ENCODE peak calls at places on chromosomes 16 and 17, in nine cellular contexts. H is IMR-90, Q is fibroblast of lung, Y is endodermal cell, M is GM23248, L is colonic mucosa, K is trophoblast cell, S is H9, I is astrocyte. P is an unnamed sample. For H3K9me3 and H3K4me1, the result is how much of the 10 kb centered on the place peaks cover.

GRCh38 chr17:49187301-49187700 is 23.1 kb downstream of the GNGT2 start:
- DNase-seq in S (no peak), K (no peak), Y (no peak), M (no peak), Q (no peak), I (no peak), H (peak), L (no peak), P (no peak)

GRCh38 chr17:74642995-74643394 is 19.5 kb upstream of the CD300E start:
- DNase-seq in K (no peak), Q (no peak), L (no peak), H (no peak), S (no peak), Y (peak), M (no peak), I (no peak), P (no peak)

GRCh38 chr17:78728495-78728894 is 53.6 kb downstream of the CYTH1 start:
- DNase-seq in S (no peak), Q (no peak), K (no peak), I (no peak), H (no peak), M (no peak), L (no peak), Y (no peak), P (no peak)

GRCh38 chr16:20660325-20660724 is 37.2 kb downstream of the ACSM1 start:
- DNase-seq in S (no peak), L (no peak), Q (no peak), I (no peak), H (no peak), M (no peak), K (no peak), Y (no peak), P (no peak)

GRCh38 chr17:44840936-44841335 is 6.7 kb upstream of the HIGD1B start:
- DNase-seq in K (no peak), I (no peak), H (no peak), Q (no peak), Y (no peak), L (no peak), S (no peak), M (no peak), P (no peak)

GRCh38 chr17:1110844-1111598 is 68.8 kb downstream of the ABR start:
- DNase-seq in K (peak), Q (peak), H (peak), I (peak), Y (peak), L (peak), S (peak), M (peak), P (peak)

GRCh38 chr17:21031756-21032396 is 10.9 kb downstream of the USP22 start:
- DNase-seq in S (no peak), Q (peak), I (no peak), K (no peak), Y (no peak), M (no peak), H (no peak), L (no peak), P (no peak)

GRCh38 chr16:75074920-75075687 is 41.5 kb downstream of the LDHD start:
- DNase-seq in S (no peak), Q (no peak), L (no peak), H (no peak), M (no peak), Y (no peak), I (no peak), K (no peak), P (no peak)

GRCh38 chr17:1055751-1056645 is 59.1 kb downstream of the TIMM22 start:
- DNase-seq in I (peak), H (peak), K (peak), Q (peak), L (peak), M (peak), S (peak), Y (peak), P (peak)

GRCh38 chr17:47735536-47736011 is 2.5 kb downstream of the TBX21 start:
- DNase-seq in Q (no peak), H (no peak), S (peak), M (no peak), Y (no peak), I (no peak), L (no peak), K (no peak), P (no peak)

GRCh38 chr16:84281077-84281476 is 13.6 kb upstream of the WFDC1 start:
- DNase-seq in L (no peak), S (peak), Q (peak), H (peak), I (peak), M (no peak), K (no peak), Y (peak), P (no peak)

GRCh38 chr17:601462-602303 is 113.0 kb downstream of the VPS53 start:
- DNase-seq in I (peak), Y (no peak), K (peak), S (no peak), H (peak), Q (peak), L (peak), M (peak), P (no peak)

GRCh38 chr17:32621612-32622312 is 135.0 kb downstream of the CDK5R1 start:
- DNase-seq in I (no peak), H (no peak), M (peak), Q (peak), Y (peak), L (no peak), K (peak), S (peak), P (no peak)

GRCh38 chr16:68116256-68116853 is 31.2 kb downstream of the NFATC3 start:
- DNase-seq in H (peak), S (no peak), I (peak), Q (peak), Y (no peak), L (no peak), M (peak), K (peak), P (peak)

GRCh38 chr17:19713901-19714361 is 2.5 kb downstream of the SLC47A2 start:
- DNase-seq in H (no peak), M (no peak), S (no peak), K (no peak), Q (no peak), L (no peak), I (no peak), Y (peak), P (no peak)

GRCh38 chr17:75896360-75897075 is at the start of gene TRIM65:
- DNase-seq in L (peak), M (peak), I (peak), K (peak), Y (peak), H (peak), Q (peak), S (peak), P (peak)

GRCh38 chr17:81348097-81349055 is 46.9 kb upstream of the BAHCC1 start:
- DNase-seq in I (no peak), Y (peak), S (peak), Q (no peak), L (peak), M (no peak), H (no peak), K (no peak), P (no peak)

GRCh38 chr16:2034695-2035430 is 8.2 kb downstream of the NHERF2 start:
- DNase-seq in Y (no peak), S (no peak), M (no peak), H (no peak), K (no peak), Q (no peak), L (no peak), I (no peak), P (peak)

GRCh38 chr16:35565626-35566025 is 2106.2 kb downstream of the TP53TG3F start:
- DNase-seq in I (no peak), S (no peak), Y (no peak), Q (no peak), L (no peak), H (no peak), K (no peak), M (no peak), P (no peak)
- H3K9me3 ChIP-seq in I (under half), S (half or more), Y (half or more), Q (under half), L (under half), H (under half), K (under half), M (under half), P (under half)

GRCh38 chr16:64657316-64658011 is 464.4 kb downstream of the CDH11 start:
- DNase-seq in M (peak), L (no peak), Y (no peak), I (peak), K (no peak), H (peak), S (no peak), Q (no peak), P (peak)
- H3K9ac ChIP-seq in M (no peak), L (no peak), Y (no peak), I (peak), K (no peak), H (no peak), S (no peak), Q (no peak), P (no peak)

GRCh38 chr16:57004387-57005250 is 15.3 kb downstream of the NLRC5 start:
- DNase-seq in Y (no peak), Q (no peak), L (no peak), K (no peak), M (no peak), S (no peak), I (no peak), H (no peak), P (no peak)
- H3K4me1 ChIP-seq in Y (under half), Q (under half), L (under half), K (under half), M (under half), S (under half), I (under half), H (under half), P (under half)

GRCh38 chr17:70254735-70255460 is 85.6 kb downstream of the KCNJ2 start:
- DNase-seq in H (peak), M (peak), K (no peak), L (no peak), S (no peak), Y (no peak), Q (peak), I (peak), P (no peak)
- H3K9me3 ChIP-seq in H (under half), M (under half), K (under half), L (under half), S (under half), Y (under half), Q (under half), I (under half), P (under half)

GRCh38 chr16:4765511-4766474 is 1.2 kb downstream of the ZNF500 start:
- DNase-seq in S (no peak), I (no peak), L (no peak), M (peak), H (no peak), Q (no peak), Y (no peak), K (no peak), P (no peak)

GRCh38 chr16:4769306-4769638 is 2.3 kb upstream of the ZNF500 start:
- DNase-seq in S (no peak), K (no peak), L (peak), Y (no peak), M (no peak), Q (no peak), I (no peak), H (no peak), P (no peak)

GRCh38 chr16:4766875-4767628 is at the start of gene ZNF500:
- DNase-seq in Y (peak), S (peak), L (peak), K (peak), M (peak), I (peak), H (peak), Q (peak), P (peak)

GRCh38 chr16:4768549-4769305 is 1.8 kb upstream of the ZNF500 start:
- DNase-seq in S (peak), Q (peak), L (peak), Y (peak), M (peak), K (peak), I (peak), H (peak), P (peak)

DNA sequence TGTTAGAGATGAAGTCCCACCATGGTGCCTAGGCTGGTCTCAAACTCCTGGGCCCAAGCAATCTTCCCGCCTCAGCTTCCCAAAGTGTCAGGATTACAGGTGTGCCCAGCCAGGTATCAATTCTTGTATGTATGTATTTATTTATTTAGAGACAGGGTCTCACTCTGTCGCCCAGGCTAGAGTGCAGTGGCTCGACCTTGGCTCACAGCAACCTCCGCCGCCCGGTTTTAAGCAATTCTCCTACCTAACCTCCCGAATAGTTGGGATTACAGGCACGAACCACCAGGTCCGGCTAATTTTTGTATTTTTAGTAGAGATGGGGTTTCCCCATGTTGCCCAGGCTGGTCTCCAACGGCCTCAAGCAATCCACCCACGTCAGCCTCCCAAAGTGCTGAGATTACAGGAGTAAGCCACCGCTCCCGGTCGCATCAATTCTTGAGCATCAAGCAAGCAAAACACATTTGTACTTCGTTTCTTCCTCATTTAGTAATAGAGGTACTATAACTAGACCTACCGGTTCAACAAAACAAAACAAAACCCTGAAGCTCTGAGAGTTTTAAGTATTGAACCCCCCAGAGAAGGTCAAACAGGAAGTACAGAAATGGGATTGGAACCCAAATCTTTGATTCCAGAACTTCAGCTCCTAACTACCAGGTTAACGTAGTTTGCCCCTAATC is 1.0 kb upstream of the ZNF500 start:
- DNase-seq in K (peak), S (no peak), H (peak), M (peak), Y (no peak), I (no peak), L (peak), Q (no peak), P (peak)
- H3K9ac ChIP-seq in K (peak), S (peak), H (peak), M (peak), Y (no peak), I (peak), L (peak), Q (peak), P (peak)

DNA sequence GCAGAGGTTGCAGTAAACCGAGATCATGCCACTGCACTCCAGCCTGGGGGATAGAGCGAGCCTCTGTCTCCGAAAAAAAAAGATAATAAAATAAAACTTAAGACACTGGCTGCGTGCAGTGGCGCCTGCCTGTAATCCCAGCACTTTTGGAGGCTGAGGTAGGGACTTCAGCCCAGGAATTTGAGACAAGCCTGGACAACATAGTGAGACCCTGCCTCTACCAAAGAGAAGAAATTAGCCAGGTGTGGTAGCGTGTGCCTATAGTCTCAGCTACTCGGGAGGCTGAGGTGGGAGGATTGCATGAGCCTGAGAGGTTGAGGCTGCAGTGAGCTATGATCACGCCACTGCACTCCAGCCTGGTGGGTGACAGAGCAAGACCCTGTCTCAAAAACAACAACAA is 26.6 kb downstream of the RARA start:
- DNase-seq in M (no peak), L (no peak), K (no peak), I (no peak), Q (no peak), Y (no peak), H (no peak), S (no peak), P (no peak)
- H3K4me1 ChIP-seq in M (under half), L (under half), K (under half), I (under half), Q (under half), Y (under half), H (under half), S (under half), P (half or more)

DNA sequence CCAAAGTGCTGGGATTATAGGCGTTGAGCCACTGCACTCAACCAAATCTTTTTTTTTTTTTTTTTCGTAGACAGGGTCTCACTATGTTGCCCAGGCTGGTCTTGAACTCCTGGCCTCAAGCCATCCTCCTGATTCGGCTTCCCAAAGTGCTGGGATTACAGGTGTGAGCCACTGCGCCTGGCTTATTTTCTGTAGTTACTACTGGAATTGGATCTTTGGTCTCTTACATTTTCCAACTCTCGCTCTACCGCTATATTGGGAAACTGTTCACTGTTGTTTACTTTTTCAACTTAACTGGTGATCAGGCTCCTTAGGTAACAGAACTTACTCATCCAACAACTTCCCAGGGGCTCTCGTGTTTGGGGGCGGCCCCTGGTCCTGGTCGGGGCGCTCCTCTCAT is 14.1 kb downstream of the ZNF200 start:
- DNase-seq in H (no peak), Y (no peak), L (no peak), S (no peak), M (no peak), Q (no peak), I (no peak), K (no peak), P (no peak)
- H3K9me3 ChIP-seq in H (under half), Y (under half), L (under half), S (under half), M (under half), Q (under half), I (under half), K (under half), P (half or more)

GRCh38 chr16:78421244-78421661 is 321.8 kb downstream of the WWOX start:
- DNase-seq in Y (peak), I (no peak), S (no peak), K (no peak), L (no peak), M (no peak), Q (no peak), H (no peak), P (no peak)
- H3K9ac ChIP-seq in Y (no peak), I (no peak), S (no peak), K (no peak), L (no peak), M (no peak), Q (no peak), H (no peak), P (no peak)

GRCh38 chr17:57895382-57896060 is 45.7 kb upstream of the MRPS23 start:
- DNase-seq in L (no peak), I (no peak), H (no peak), K (no peak), S (peak), Q (no peak), M (peak), Y (no peak), P (no peak)
- H3K4me1 ChIP-seq in L (under half), I (under half), H (under half), K (under half), S (under half), Q (under half), M (half or more), Y (under half), P (half or more)

DNA sequence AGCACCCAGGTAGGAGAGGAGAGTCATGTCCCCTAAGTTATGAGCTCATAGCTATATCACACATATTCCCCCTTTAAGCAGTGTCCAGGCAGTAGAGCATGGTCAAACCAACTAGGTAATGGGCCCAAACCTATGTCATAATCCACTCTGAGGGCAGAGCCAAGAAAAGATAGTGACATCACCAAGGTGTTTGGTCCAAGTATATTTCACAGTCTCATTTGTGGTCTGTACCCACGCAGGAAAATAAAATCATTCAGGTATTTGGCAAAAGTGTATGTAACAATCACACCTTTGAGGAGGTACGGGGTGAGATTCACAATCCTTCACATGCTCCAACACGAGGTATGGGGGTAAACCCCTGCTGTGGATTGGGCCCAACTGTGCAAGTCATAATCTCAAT is 2112.8 kb downstream of the TP53TG3F start:
- DNase-seq in M (no peak), Y (no peak), S (no peak), H (no peak), Q (no peak), I (no peak), K (no peak), L (no peak), P (no peak)
- H3K9me3 ChIP-seq in M (under half), Y (half or more), S (half or more), H (under half), Q (under half), I (under half), K (half or more), L (under half), P (under half)

P was measured in adipocyte.